ENCODE peak calls at places on chromosomes 5 and 9, in ten cellular contexts. W is Peyer's patch, O is left ventricle myocardium inferior, E is fibroblast of the aortic adventitia, Y is astrocyte, K is keratinocyte, J is pancreas, P is transverse colon, V is right atrium auricular region, T is OCI-LY7. F is an unnamed sample.

GRCh38 chr9:38067892-38068615 is 973 bp downstream of the SHB start:
- DNase-seq in W (no peak), O (no peak), E (no peak), Y (no peak), K (no peak), J (peak), P (no peak), V (no peak), T (no peak), F (no peak)

GRCh38 chr9:128420060-128420650 is 502 bp upstream of the CERCAM start:
- DNase-seq in W (peak), O (peak), E (peak), Y (no peak), K (no peak), J (peak), P (peak), V (peak), T (peak), F (peak)

GRCh38 chr9:89359636-89360315 is 41.5 kb downstream of the SECISBP2 start:
- DNase-seq in W (no peak), O (no peak), E (peak), Y (no peak), K (no peak), J (no peak), P (no peak), V (no peak), T (no peak), F (no peak)

GRCh38 chr5:9401786-9402472 is 143.9 kb downstream of the SEMA5A start:
- DNase-seq in W (no peak), O (no peak), E (peak), Y (no peak), K (no peak), J (no peak), P (no peak), V (no peak), T (no peak), F (no peak)

GRCh38 chr5:113038714-113039113 is 62.1 kb downstream of the DCP2 start:
- DNase-seq in W (no peak), O (no peak), E (no peak), Y (peak), K (peak), J (no peak), P (no peak), V (no peak), T (no peak), F (no peak)

GRCh38 chr9:129486496-129487306 is 134.2 kb downstream of the C9orf50 start:
- DNase-seq in W (no peak), O (peak), E (peak), Y (peak), K (no peak), J (peak), P (no peak), V (peak), T (no peak), F (no peak)

GRCh38 chr5:126868961-126869451 is 92.1 kb downstream of the LMNB1 start:
- DNase-seq in W (peak), O (no peak), E (no peak), Y (peak), K (no peak), J (no peak), P (no peak), V (no peak), T (no peak), F (peak)

GRCh38 chr5:171313481-171314206 is 4.6 kb downstream of the TLX3 start:
- DNase-seq in W (no peak), O (no peak), E (no peak), Y (no peak), K (no peak), J (no peak), P (no peak), V (no peak), T (no peak), F (no peak)

GRCh38 chr5:173208296-173208695 is 26.7 kb downstream of the NKX2-5 start:
- DNase-seq in W (no peak), O (no peak), E (no peak), Y (no peak), K (no peak), J (no peak), P (no peak), V (no peak), T (no peak), F (no peak)

GRCh38 chr5:173205921-173206320 is 29.1 kb downstream of the NKX2-5 start:
- DNase-seq in W (no peak), O (no peak), E (no peak), Y (no peak), K (no peak), J (no peak), P (no peak), V (no peak), T (no peak), F (no peak)

GRCh38 chr5:173201636-173202265 is 33.3 kb downstream of the NKX2-5 start:
- DNase-seq in W (no peak), O (no peak), E (peak), Y (peak), K (peak), J (no peak), P (no peak), V (no peak), T (no peak), F (no peak)

GRCh38 chr5:173202266-173202875 is 32.6 kb downstream of the NKX2-5 start:
- DNase-seq in W (no peak), O (no peak), E (no peak), Y (no peak), K (no peak), J (no peak), P (no peak), V (no peak), T (no peak), F (no peak)

DNA sequence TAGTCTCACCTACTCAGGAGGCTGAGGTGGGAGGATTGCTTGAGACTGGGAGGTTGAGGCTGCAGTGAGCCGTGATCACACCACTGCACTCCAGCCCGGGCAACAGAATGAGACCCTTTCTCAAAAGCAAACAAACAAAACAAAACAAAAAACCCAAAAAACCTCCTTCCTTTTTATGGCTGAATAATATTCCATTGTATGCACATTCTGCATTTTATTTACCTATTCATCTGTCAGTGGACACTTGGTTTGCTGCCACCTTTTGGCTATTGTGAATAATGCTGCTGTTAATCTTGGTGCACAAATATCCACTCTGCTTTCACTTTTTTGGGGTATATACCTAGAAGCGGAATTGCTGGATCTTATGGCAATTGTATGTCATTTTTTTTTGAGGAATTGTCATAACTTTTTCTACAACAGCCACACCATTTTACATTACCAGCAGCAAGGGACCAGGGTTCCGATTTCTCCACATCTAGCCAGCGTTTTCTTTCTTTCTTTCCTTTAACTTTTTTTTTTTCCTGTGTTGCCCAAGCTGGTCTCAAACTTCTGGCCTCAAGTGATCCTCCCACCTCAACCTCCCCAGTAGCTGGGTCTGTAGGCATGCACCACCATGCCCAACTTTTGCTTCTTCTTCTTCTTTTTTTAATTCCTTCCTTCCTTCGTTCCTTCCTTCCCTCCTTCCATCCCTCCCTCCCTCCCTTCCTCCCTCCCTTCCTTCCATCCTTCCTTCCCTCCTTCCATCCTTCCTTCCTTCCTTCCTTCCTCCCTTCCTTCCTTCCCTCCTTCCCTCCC is 30.6 kb downstream of the NKX2-5 start:
- DNase-seq in W (no peak), O (no peak), E (peak), Y (no peak), K (no peak), J (no peak), P (no peak), V (no peak), T (peak), F (no peak)
- TF ChIP-seq CTCF in W (no peak), O (peak), E (peak), Y (peak), K (peak), J (peak), P (peak), V (peak), T (peak), F (peak)

GRCh38 chr5:146510528-146510927 is 5.5 kb downstream of the GPR151 start:
- DNase-seq in W (no peak), O (no peak), E (peak), Y (peak), K (no peak), J (no peak), P (no peak), V (no peak), T (no peak), F (no peak)
- H3K4me3 ChIP-seq in W (no peak), O (no peak), E (no peak), Y (no peak), K (no peak), J (no peak), P (no peak), V (no peak), T (no peak), F (no peak)

DNA sequence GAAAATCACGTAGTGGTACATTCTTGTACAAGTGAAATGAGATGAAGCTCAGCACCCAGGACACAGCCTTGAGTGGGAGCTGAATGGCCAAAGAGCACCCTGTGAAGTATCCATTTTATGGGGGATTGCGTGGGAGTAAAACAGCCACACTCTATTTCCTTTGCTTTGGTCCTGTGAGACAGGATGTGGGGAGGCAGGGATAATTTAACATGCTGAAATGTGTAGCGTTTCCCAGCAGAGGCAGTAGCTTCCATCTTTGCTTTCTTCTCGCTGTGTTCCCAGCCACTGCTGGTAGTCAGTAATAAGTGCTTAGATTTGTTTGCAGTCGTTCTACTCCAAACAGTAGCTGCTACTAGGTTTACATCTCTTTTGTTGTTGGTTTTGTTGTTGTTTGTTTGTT is 4.4 kb downstream of the IL31RA start:
- DNase-seq in W (no peak), O (no peak), E (no peak), Y (no peak), K (no peak), J (no peak), P (no peak), V (no peak), T (no peak), F (no peak)
- TF ChIP-seq CTCF in W (no peak), O (no peak), E (no peak), Y (no peak), K (no peak), J (no peak), P (no peak), V (no peak), T (no peak), F (no peak)

GRCh38 chr9:121318631-121319393 is 50.9 kb downstream of the GSN start:
- DNase-seq in W (no peak), O (no peak), E (no peak), Y (no peak), K (no peak), J (no peak), P (no peak), V (no peak), T (no peak), F (no peak)
- H3K4me3 ChIP-seq in W (no peak), O (no peak), E (no peak), Y (no peak), K (no peak), J (no peak), P (no peak), V (no peak), T (no peak), F (no peak)

GRCh38 chr9:131723632-131724031 is 16.2 kb downstream of the RAPGEF1 start:
- DNase-seq in W (no peak), O (no peak), E (no peak), Y (no peak), K (no peak), J (no peak), P (no peak), V (no peak), T (no peak), F (no peak)

GRCh38 chr9:131721096-131721495 is 18.8 kb downstream of the RAPGEF1 start:
- DNase-seq in W (no peak), O (no peak), E (no peak), Y (no peak), K (no peak), J (no peak), P (no peak), V (no peak), T (no peak), F (no peak)

GRCh38 chr9:131720330-131720729 is 19.5 kb downstream of the RAPGEF1 start:
- DNase-seq in W (peak), O (no peak), E (no peak), Y (no peak), K (no peak), J (no peak), P (peak), V (no peak), T (no peak), F (no peak)

GRCh38 chr9:131724678-131725077 is 15.2 kb downstream of the RAPGEF1 start:
- DNase-seq in W (peak), O (no peak), E (no peak), Y (no peak), K (no peak), J (no peak), P (no peak), V (no peak), T (peak), F (no peak)

GRCh38 chr9:131722260-131722659 is 17.6 kb downstream of the RAPGEF1 start:
- DNase-seq in W (no peak), O (peak), E (no peak), Y (no peak), K (no peak), J (no peak), P (no peak), V (no peak), T (no peak), F (no peak)
- TF ChIP-seq CTCF in W (no peak), O (peak), E (no peak), Y (no peak), K (no peak), J (no peak), P (no peak), V (peak), T (peak), F (no peak)

GRCh38 chr5:26024774-26025173 is 1013.6 kb downstream of the CDH9 start:
- DNase-seq in W (no peak), O (no peak), E (no peak), Y (no peak), K (no peak), J (no peak), P (no peak), V (no peak), T (no peak), F (no peak)
- H3K4me3 ChIP-seq in W (no peak), O (no peak), E (no peak), Y (no peak), K (no peak), J (no peak), P (no peak), V (no peak), T (no peak), F (no peak)

GRCh38 chr9:32992596-32993238 is 8.7 kb downstream of the APTX start:
- DNase-seq in W (no peak), O (no peak), E (peak), Y (no peak), K (no peak), J (no peak), P (no peak), V (no peak), T (no peak), F (no peak)
- TF ChIP-seq CTCF in W (no peak), O (no peak), E (no peak), Y (no peak), K (no peak), J (no peak), P (no peak), V (no peak), T (no peak), F (no peak)

F was measured in dorsolateral prefrontal cortex.